ENCODE peak calls at places on chromosomes 3 and 15, in four cellular contexts. R, A, Z and I are unnamed samples.

GRCh38 chr3:169239756-169240155 is 423.8 kb downstream of the MECOM start:
- DNase-seq in R (no peak), Z (no peak), A (no peak), I (no peak)

GRCh38 chr3:79018671-79019136 is 749.1 kb downstream of the ROBO1 start:
- DNase-seq in Z (peak; percentile 48), A (no peak), R (peak; percentile 83), I (peak; percentile 39)

GRCh38 chr15:79007066-79007465 is 62.2 kb upstream of the CTSH start:
- DNase-seq in Z (peak; percentile 61), A (peak; percentile 60), R (peak; percentile 47), I (peak; percentile 55)

GRCh38 chr15:53160092-53160704 is 370.1 kb upstream of the ONECUT1 start:
- DNase-seq in A (no peak), R (no peak), Z (no peak), I (no peak)

GRCh38 chr15:90306560-90306959 is 41.1 kb downstream of the NGRN start:
- DNase-seq in Z (no peak), A (no peak), R (no peak), I (no peak)

GRCh38 chr15:60297047-60297446 is 100.7 kb downstream of the ANXA2 start:
- DNase-seq in R (no peak), Z (no peak), A (no peak), I (no peak)

GRCh38 chr15:67878647-67879293 is 38.9 kb upstream of the RNU6-1 start:
- DNase-seq in A (no peak), Z (no peak), R (peak; percentile 62), I (no peak)

GRCh38 chr3:155202626-155203025 is 90.9 kb downstream of the STRIT1 start:
- DNase-seq in Z (no peak), R (no peak), A (no peak), I (no peak)

GRCh38 chr15:44670087-44670945 is 6.9 kb upstream of the SPG11 start:
- DNase-seq in A (peak; percentile 43), Z (no peak), R (no peak), I (no peak)

GRCh38 chr3:190063490-190063889 is 57.2 kb downstream of the P3H2 start:
- DNase-seq in R (no peak), A (no peak), Z (no peak), I (no peak)
- TF ChIP-seq CTCF in R (no peak), A (no peak), Z (no peak), I (no peak)

DNA sequence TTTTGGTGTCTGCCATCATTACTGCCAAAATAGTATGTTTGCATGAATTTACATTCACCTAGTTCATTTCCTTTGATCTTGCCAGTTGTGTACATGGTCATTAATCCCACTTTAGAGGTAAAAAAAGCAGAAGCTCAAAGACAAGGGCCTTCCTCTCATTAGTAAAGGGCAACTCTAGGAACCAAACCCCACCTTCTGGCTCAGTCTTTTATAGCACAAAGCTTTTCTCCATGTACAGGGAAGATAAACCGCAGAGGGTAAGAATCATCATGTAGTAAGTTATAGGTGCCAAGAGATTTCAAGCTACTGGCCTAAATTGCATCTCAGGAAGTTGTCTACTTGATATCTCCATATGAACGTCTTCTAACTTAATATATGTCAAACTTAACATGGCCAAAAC is 19.3 kb upstream of the SPG21 start:
- DNase-seq in A (no peak), R (no peak), Z (no peak), I (no peak)
- TF ChIP-seq CTCF in A (no peak), R (no peak), Z (no peak), I (no peak)

GRCh38 chr3:12946134-12946533 is 104.8 kb upstream of the RPL32 start:
- DNase-seq in Z (no peak), A (no peak), R (no peak), I (no peak)

GRCh38 chr3:12946661-12947316 is 105.4 kb upstream of the RPL32 start:
- DNase-seq in R (peak; percentile 92), Z (no peak), A (no peak), I (no peak)

GRCh38 chr3:12947504-12948369 is 106.4 kb upstream of the RPL32 start:
- DNase-seq in R (peak; percentile 90), A (no peak), Z (no peak), I (no peak)

GRCh38 chr3:12948371-12948770 is 107.0 kb upstream of the RPL32 start:
- DNase-seq in A (no peak), R (peak; percentile 96), Z (no peak), I (no peak)

GRCh38 chr3:12948891-12949711 is 107.7 kb upstream of the RPL32 start:
- DNase-seq in Z (no peak), R (peak; percentile 93), A (no peak), I (no peak)
- TF ChIP-seq CTCF in Z (no peak), R (no peak), A (no peak), I (no peak)

GRCh38 chr3:183634707-183635106 is 716 bp upstream of the KLHL24 start:
- DNase-seq in A (no peak), R (no peak), Z (no peak), I (no peak)

GRCh38 chr3:183636221-183637105 is 1.0 kb downstream of the KLHL24 start:
- DNase-seq in Z (peak; percentile 81), R (peak; percentile 97), A (peak; percentile 94), I (peak; percentile 89)

GRCh38 chr3:183635107-183635430 is 354 bp upstream of the KLHL24 start:
- DNase-seq in A (no peak), R (no peak), Z (no peak), I (no peak)

GRCh38 chr3:183637106-183637486 is 1.7 kb downstream of the KLHL24 start:
- DNase-seq in Z (no peak), A (no peak), R (no peak), I (no peak)

DNA sequence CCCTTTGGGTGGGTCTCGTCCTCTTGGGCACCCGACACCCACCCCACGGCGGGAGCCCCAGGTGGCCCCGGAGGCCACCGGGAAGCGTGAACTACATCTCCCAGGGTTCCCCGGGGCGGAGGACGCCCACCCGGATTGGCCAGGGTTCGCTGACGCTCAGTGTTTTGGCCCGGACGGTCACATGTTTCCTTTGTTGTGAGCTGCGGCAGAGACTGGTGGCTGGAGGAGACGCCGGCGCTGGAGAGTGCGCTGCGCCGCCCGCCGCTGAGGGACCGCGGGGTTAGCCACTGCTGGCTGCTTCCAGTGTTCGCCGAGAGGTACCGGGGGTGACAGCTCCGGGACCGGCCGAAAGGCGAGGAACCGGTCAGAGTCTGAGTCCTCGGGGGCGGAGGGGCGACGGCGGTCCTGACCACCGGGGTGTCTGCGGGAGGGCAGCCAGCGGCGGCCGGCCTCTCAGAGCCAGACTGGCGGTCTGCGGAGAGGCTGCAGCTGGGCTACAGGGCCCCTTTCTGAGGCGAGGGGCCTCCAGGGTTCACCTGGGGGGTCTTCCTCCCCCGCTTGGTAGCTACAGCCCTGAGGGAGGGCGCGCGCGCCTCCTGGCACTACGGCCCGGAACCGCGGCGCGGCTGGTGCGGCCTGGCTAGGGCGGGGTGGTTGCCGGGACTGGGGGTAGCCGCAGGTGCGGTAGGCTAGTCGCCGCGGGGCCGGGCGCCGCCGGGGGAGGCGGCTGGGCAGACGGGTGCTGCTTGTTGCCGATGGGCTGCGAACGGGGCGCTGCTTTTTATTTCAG is at the start of gene KLHL24:
- DNase-seq in R (peak; percentile 98), A (peak; percentile 93), Z (peak; percentile 88), I (peak; percentile 87)
- TF ChIP-seq CTCF in R (no peak), A (peak; percentile 5), Z (peak; percentile 26), I (no peak)

DNA sequence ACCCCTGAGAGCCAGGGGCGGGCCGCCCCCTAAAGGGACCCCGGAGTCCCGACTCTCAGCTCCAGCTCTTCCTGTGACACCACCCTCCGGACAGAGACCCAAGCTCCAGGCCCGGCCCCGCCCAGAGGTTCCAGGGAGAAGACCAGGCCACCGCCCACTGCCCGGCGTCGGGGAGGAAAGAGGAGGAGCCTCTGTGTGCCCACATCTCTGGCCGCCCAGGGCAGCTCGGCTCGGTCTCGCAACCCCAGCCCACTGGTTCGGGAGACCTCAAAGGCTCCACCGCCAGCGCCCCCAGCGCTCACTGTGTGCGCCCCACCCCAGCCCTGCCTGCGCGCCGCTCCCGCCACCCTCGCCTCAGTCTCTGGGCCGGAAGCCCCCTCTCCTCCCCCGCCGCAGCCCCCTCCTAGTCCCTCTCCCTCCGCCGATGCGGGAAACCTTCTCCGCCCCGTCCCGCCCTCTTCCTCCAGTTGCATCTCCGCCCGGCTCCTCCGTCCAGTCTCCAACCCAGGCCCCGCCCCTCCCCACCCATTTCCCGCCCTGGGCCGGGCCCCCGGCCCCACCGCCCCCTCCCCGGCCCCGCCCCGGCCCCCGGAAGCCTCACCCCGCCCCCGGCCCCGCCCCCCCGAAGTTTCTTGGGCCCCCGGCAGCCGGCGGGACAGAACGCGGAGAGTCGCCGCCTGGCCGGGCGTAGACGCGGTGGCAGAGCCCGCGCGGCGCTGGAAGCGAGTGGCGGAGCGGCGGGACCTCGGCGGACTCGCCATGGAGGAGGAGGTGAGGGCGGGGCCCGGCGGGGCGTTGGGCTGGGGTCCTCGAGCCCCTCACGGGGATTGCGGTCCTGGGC is at the start of gene PLEKHO2:
- DNase-seq in Z (peak; percentile 92), R (peak; percentile 99), A (peak; percentile 95), I (peak; percentile 81)
- TF ChIP-seq CTCF in Z (peak; percentile 36), R (no peak), A (peak; percentile 23), I (peak; percentile 33)

DNA sequence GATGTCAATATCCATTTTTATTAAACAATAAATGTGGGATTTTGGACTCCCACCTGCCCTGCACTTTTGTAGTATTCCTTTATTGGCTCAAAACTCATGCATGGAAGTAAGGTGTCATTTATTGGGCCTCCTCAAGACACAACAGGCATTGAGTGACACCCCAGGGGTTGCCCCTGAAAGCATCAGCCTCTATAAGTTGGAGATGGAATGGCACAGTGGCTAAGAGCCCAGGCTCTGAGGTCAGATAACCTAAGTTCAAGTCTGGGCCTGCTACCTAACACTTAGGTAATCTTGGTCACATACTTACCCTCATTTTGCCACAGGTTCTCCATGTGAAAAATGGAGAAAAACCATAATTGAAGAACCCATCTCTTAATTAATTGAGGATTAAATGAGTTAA is 4.6 kb downstream of the CAPN3 start:
- DNase-seq in A (no peak), R (no peak), Z (no peak), I (no peak)
- TF ChIP-seq CTCF in A (no peak), R (no peak), Z (no peak), I (no peak)

GRCh38 chr15:71385469-71385868 is 270.2 kb downstream of the THSD4 start:
- DNase-seq in A (no peak), R (no peak), Z (no peak), I (no peak)

GRCh38 chr15:71385026-71385425 is 269.8 kb downstream of the THSD4 start:
- DNase-seq in Z (no peak), A (no peak), R (no peak), I (no peak)

GRCh38 chr15:71386005-71386404 is 270.7 kb downstream of the THSD4 start:
- DNase-seq in A (no peak), R (no peak), Z (no peak), I (no peak)

GRCh38 chr15:71387825-71388224 is 272.6 kb downstream of the THSD4 start:
- DNase-seq in A (no peak), Z (no peak), R (no peak), I (no peak)

DNA sequence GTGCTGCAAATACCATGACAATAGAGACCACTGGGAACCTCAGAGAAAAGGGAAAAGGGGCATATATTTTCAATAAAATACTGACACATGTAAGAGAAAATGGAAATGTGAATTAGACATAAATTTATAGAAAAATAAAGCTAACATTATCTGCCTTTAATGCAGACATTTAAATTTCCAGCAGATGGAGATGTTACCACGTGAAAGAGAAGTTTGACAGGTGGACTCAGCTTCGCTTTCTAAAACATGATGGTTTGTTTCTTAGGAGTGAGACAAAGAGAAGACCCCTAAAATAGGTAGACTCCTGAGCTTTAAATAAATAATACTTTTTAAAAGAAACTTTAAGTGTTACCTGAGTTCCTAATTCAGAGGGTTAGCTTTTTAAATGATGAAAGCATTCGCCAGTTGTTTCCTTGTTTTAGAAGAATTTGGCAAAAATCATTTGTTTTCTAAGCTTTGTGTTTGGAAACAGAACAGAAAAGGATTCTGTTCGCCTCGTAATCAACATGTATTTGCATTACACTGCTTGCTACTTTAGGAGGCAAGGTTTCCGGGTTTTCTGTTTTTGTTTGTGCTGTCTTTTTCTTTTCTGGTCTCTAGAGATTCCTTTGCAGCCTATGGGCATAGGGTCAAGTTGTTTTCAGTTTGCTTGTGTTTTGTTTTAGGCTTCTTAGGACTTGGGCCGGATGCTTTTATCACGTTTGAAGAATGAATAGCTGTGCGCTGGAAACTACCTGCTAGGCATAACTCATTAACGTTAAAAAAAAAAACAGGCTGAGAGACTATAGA is 271.4 kb downstream of the THSD4 start:
- DNase-seq in A (no peak), R (no peak), Z (no peak), I (no peak)
- TF ChIP-seq CTCF in A (peak; percentile 72), R (peak; percentile 43), Z (peak; percentile 71), I (peak; percentile 56)